ENCODE peak calls at places on chromosomes 3 and 15, in six cellular contexts. Q is progenitor cell of endocrine pancreas; D is CD4-positive, alpha-beta T cell; C is foreskin fibroblast; V is heart left ventricle; Y is cardiac muscle cell. R is an unnamed sample.

GRCh38 chr3:40864146-40864782 is 335.0 kb upstream of the CTNNB1 start:
- DNase-seq in Q (no peak), D (no peak), C (no peak), V (no peak), Y (no peak), R (no peak)

GRCh38 chr15:92123848-92124631 is 269.6 kb upstream of the ST8SIA2 start:
- DNase-seq in Q (no peak), D (no peak), C (no peak), V (no peak), Y (no peak), R (no peak)

GRCh38 chr15:63417721-63418120 is 36.1 kb upstream of the CA12 start:
- DNase-seq in Q (no peak), D (no peak), C (no peak), V (no peak), Y (no peak), R (no peak)

GRCh38 chr3:159855599-159856495 is 132.8 kb upstream of the IL12A start:
- DNase-seq in Q (no peak), D (no peak), C (no peak), V (no peak), Y (no peak), R (no peak)

GRCh38 chr15:34665498-34666116 is 82.2 kb upstream of the GOLGA8B start:
- DNase-seq in Q (no peak), D (no peak), C (no peak), V (no peak), Y (no peak), R (no peak)

GRCh38 chr3:120622870-120623718 is 27.0 kb downstream of the NDUFB4 start:
- DNase-seq in Q (no peak), D (no peak), C (peak; percentile 32), V (no peak), Y (no peak), R (no peak)

GRCh38 chr15:47870300-47870955 is 153.1 kb downstream of the SEMA6D start:
- DNase-seq in Q (no peak), D (no peak), C (no peak), V (peak; percentile 32), Y (no peak), R (no peak)

GRCh38 chr15:57218826-57219576 is 157.3 kb upstream of the CGNL1 start:
- DNase-seq in Q (no peak), D (no peak), C (peak; percentile 90), V (no peak), Y (peak; percentile 44), R (no peak)

GRCh38 chr15:22871481-22872076 is 33.1 kb downstream of the NIPA2 start:
- DNase-seq in Q (no peak), D (no peak), C (no peak), V (no peak), Y (no peak), R (no peak)

GRCh38 chr15:29070471-29071192 is 184.9 kb downstream of the APBA2 start:
- DNase-seq in Q (no peak), D (no peak), C (no peak), V (no peak), Y (no peak), R (no peak)

GRCh38 chr3:154931484-154931883 is 148.6 kb upstream of the MME start:
- DNase-seq in Q (no peak), D (no peak), C (peak; percentile 79), V (no peak), Y (no peak), R (no peak)

GRCh38 chr3:171157286-171157685 is 130.8 kb upstream of the SLC2A2 start:
- DNase-seq in Q (peak; percentile 17), D (no peak), C (no peak), V (peak; percentile 52), Y (no peak), R (no peak)

GRCh38 chr3:38366082-38366481 is 19.5 kb downstream of the XYLB start:
- DNase-seq in Q (no peak), D (no peak), C (no peak), V (no peak), Y (no peak), R (no peak)

GRCh38 chr3:13621381-13622221 is 72.7 kb downstream of the FBLN2 start:
- DNase-seq in Q (no peak), D (peak; percentile 39), C (no peak), V (no peak), Y (no peak), R (no peak)

DNA sequence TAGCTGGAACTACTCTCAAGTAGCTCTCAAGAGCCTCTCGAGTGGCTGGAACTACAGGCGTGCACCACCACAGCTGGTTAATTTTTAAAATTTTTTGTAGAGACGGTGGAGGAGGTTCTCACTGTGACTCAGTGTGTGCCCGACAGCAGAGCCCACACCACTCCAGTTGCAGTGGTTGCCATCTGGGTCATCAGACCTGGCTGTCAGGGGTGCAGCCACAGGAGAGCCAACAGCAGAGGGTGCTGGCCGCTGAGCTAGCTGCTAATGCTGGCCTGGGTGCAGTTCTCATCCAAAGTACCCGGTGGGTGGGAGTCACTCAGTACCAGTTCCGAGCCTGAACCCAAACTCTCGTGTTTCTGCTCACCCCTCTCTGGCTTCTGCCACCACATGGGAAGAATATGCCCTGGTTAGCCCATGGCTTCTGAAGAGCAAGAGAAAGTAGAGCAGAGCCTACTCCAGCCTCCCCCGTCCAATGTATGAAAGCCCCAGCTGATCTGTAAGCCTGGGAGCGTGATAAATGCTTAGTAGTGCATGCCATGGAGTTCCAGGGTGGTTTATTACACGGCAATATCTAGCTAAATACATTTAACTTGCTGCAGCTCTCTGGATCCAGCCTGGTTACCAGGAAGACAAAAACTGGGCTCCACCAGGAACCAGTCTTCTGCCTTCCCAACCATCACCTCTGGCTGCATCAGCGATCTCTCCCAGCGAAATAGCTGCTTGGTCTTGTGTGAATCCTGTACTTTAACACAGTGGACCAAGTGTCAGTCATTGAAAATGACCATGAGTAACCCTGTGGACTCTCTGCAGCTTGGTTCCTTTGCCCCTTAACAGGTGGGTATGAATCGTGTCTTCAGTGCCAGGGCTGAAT is 17.1 kb downstream of the UMPS start:
- DNase-seq in Q (no peak), D (no peak), C (no peak), V (no peak), Y (no peak), R (no peak)
- TF ChIP-seq CTCF in Q (no peak), D (no peak), C (no peak), V (no peak), Y (no peak), R (no peak)

GRCh38 chr15:74633781-74634180 is 18.1 kb downstream of the CLK3 start:
- DNase-seq in Q (no peak), D (no peak), C (no peak), V (no peak), Y (no peak), R (no peak)
- TF ChIP-seq CTCF in Q (no peak), D (no peak), C (no peak), V (no peak), Y (no peak), R (no peak)

GRCh38 chr15:52800852-52801747 is 11.0 kb upstream of the ONECUT1 start:
- DNase-seq in Q (no peak), D (no peak), C (no peak), V (no peak), Y (no peak), R (no peak)
- TF ChIP-seq CTCF in Q (no peak), D (no peak), C (no peak), V (no peak), Y (no peak), R (no peak)

DNA sequence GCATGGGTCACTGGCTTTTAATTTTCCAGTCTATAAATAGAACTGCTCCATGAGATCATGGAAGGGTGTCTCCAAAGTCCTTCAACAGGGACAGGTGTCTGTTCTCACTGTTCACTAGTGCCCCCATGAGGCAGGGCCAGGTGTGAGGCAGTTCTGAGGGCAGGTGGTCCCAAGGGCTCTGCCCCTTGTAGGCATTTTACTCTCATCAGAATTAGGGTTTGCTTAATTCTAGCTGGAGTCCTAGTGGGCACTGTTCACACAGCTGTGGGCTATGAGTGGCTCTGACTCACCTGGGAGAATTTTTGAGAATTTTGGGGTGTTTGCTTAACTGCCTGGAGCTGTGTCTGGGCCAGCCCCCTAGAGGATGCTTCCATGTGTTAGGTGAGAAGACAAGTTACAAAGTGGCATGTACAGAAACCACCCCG is 248.0 kb upstream of the LYSMD4 start:
- DNase-seq in Q (no peak), D (no peak), C (no peak), V (no peak), Y (no peak), R (no peak)
- TF ChIP-seq CTCF in Q (peak; percentile 15), D (no peak), C (no peak), V (peak; percentile 23), Y (peak; percentile 8), R (no peak)

DNA sequence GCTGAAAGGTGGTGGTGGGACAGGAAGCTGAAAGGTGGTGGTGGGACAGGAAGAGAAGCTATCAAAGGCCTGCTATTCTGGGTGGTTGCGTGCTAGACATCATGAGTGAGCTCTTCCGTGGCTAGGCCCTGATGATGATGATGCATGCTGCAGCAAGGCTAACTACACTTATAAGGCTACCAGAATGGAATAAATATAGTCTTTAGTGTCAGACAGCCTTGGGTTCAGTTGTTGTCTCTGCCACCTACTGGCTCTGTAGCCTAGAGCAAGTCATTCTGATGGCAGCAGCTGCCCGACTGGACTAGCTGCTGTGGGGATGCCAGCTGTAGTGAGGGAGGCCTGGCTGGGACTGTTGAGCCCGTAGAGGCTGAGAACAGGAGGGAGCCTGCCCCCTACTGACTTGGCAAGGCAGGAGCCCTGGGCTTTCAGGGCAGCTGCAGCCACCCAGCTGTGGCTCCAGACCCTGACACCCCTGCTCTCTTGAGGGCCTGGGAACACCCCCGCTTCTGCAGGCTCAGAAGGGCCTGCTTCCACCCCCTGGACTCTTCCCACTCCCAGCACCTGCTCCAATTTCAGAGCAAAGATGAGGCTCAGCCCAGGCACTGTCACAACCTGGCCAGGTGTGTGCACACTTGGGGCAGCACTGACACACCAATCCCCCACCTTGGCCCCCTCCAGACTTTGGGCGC is 21.4 kb upstream of the ZBED2 start:
- DNase-seq in Q (no peak), D (no peak), C (peak; percentile 9), V (no peak), Y (no peak), R (no peak)
- TF ChIP-seq CTCF in Q (no peak), D (peak; percentile 31), C (peak; percentile 13), V (no peak), Y (no peak), R (no peak)

DNA sequence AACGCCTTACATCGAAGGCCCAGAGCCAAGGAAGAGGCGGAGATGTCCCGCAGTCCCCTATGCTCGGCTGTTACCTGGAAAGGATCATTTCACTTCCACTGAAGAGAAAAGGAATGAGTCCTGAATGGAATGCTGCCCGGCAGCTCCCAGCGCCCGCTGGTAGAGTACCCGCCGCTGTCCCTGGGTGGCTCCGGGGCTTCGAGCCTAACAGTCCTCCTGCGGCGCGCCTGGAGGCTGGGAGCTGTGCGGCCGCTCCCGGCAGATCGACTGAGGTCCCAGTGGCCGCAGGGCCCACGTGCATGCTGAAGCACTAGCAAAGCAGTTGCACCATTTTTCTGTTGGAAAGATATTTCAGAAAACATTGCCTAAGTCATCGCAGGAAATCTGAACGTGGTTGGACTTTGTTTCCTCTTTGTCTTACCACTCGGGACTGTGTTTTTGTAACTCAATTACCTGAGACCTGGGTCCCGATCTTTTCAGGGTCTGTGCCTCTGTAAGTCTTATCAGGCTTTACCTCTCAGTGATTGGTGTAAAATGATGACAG is 984 bp downstream of the RNU6-1 start:
- DNase-seq in Q (peak; percentile 61), D (no peak), C (no peak), V (peak; percentile 77), Y (peak; percentile 87), R (no peak)
- TF ChIP-seq CTCF in Q (peak; percentile 20), D (no peak), C (no peak), V (no peak), Y (no peak), R (no peak)

DNA sequence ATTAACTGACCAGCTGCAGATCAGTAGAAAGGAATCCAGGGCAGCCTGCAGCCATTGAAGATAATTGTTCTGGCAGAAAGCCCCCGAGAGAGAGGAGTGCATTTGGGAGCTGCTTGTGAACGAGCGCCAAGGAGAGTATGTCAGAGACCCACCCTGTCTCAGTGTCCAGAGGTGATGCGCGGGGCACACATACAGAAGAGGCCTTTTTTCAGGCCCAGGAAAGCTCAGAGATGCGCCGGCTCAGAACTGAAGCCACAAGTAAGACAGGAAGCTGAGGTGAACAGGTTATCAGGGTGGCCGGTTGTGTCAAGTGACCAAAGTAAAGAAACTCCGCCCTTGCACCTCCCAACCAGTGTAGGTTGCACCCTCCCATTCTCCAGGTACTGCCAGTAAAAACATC is 59.8 kb upstream of the HEG1 start:
- DNase-seq in Q (no peak), D (no peak), C (no peak), V (peak; percentile 53), Y (no peak), R (no peak)
- TF ChIP-seq CTCF in Q (no peak), D (no peak), C (no peak), V (no peak), Y (no peak), R (no peak)

R was measured in activated B cell treated with CpG ODN at 0.5 μM for 24 hours.